ENCODE peak calls at places on chromosomes 16 and 17, in four cellular contexts. One of them, this sample, is unnamed. For H3K4me1 and H3K27me3, the result is how much of the 10 kb centered on the place peaks cover.

GRCh38 chr17:43085489-43085888 is 39.7 kb downstream of the BRCA1 start:
- DNase-seq in effector memory CD4-positive, alpha-beta T cell: no peak
- DNase-seq in cardiac muscle cell: peak
- DNase-seq in stomach: no peak
- DNase-seq in this sample: no peak

GRCh38 chr17:48103379-48103715 is 2.1 kb upstream of the CBX1 start:
- DNase-seq in effector memory CD4-positive, alpha-beta T cell: no peak
- DNase-seq in stomach: no peak
- DNase-seq in cardiac muscle cell: no peak
- DNase-seq in this sample: no peak

GRCh38 chr16:3595521-3596021 is 15.8 kb downstream of the SLX4 start:
- DNase-seq in stomach: no peak
- DNase-seq in effector memory CD4-positive, alpha-beta T cell: no peak
- DNase-seq in cardiac muscle cell: no peak
- DNase-seq in this sample: no peak

GRCh38 chr17:50853015-50853615 is 13.0 kb downstream of the TOB1 start:
- DNase-seq in effector memory CD4-positive, alpha-beta T cell: no peak
- DNase-seq in stomach: no peak
- DNase-seq in cardiac muscle cell: peak
- DNase-seq in this sample: no peak

GRCh38 chr16:31215287-31216115 is 1.4 kb downstream of the PYDC1 start:
- DNase-seq in cardiac muscle cell: peak
- DNase-seq in effector memory CD4-positive, alpha-beta T cell: no peak
- DNase-seq in stomach: peak
- DNase-seq in this sample: no peak

GRCh38 chr17:66925811-66926500 is 38.6 kb upstream of the CACNG4 start:
- DNase-seq in cardiac muscle cell: no peak
- DNase-seq in effector memory CD4-positive, alpha-beta T cell: no peak
- DNase-seq in stomach: no peak
- DNase-seq in this sample: no peak

GRCh38 chr17:57630736-57631135 is 114.4 kb downstream of the CCDC182 start:
- DNase-seq in stomach: no peak
- DNase-seq in cardiac muscle cell: no peak
- DNase-seq in effector memory CD4-positive, alpha-beta T cell: no peak
- DNase-seq in this sample: no peak

GRCh38 chr17:27607692-27608091 is 23.3 kb upstream of the LGALS9 start:
- DNase-seq in stomach: no peak
- DNase-seq in effector memory CD4-positive, alpha-beta T cell: no peak
- DNase-seq in cardiac muscle cell: no peak
- DNase-seq in this sample: no peak

GRCh38 chr17:60077226-60077625 is 1.5 kb downstream of the HEATR6 start:
- DNase-seq in cardiac muscle cell: no peak
- DNase-seq in effector memory CD4-positive, alpha-beta T cell: no peak
- DNase-seq in stomach: no peak
- DNase-seq in this sample: no peak

GRCh38 chr16:83513006-83513755 is 294.6 kb upstream of the HSBP1 start:
- DNase-seq in effector memory CD4-positive, alpha-beta T cell: no peak
- DNase-seq in stomach: no peak
- DNase-seq in cardiac muscle cell: no peak
- DNase-seq in this sample: no peak

GRCh38 chr16:67897231-67897630 is 4.2 kb downstream of the PSKH1 start:
- DNase-seq in stomach: no peak
- DNase-seq in cardiac muscle cell: no peak
- DNase-seq in effector memory CD4-positive, alpha-beta T cell: no peak
- DNase-seq in this sample: no peak

GRCh38 chr17:61478790-61479492 is 26.7 kb downstream of the TBX4 start:
- DNase-seq in stomach: no peak
- DNase-seq in effector memory CD4-positive, alpha-beta T cell: no peak
- DNase-seq in cardiac muscle cell: no peak
- DNase-seq in this sample: no peak

GRCh38 chr17:35889241-35889640 is 9.1 kb upstream of the CCL5 start:
- DNase-seq in effector memory CD4-positive, alpha-beta T cell: no peak
- DNase-seq in cardiac muscle cell: no peak
- DNase-seq in stomach: no peak
- DNase-seq in this sample: no peak
- H3K4me1 ChIP-seq in effector memory CD4-positive, alpha-beta T cell: under half
- H3K4me1 ChIP-seq in cardiac muscle cell: under half
- H3K4me1 ChIP-seq in stomach: under half
- H3K4me1 ChIP-seq in this sample: half or more

GRCh38 chr16:1332618-1333148 is 762 bp upstream of the BAIAP3 start:
- DNase-seq in effector memory CD4-positive, alpha-beta T cell: no peak
- DNase-seq in stomach: no peak
- DNase-seq in cardiac muscle cell: no peak
- DNase-seq in this sample: no peak

GRCh38 chr16:1333149-1333812 is at the start of gene BAIAP3:
- DNase-seq in cardiac muscle cell: peak
- DNase-seq in effector memory CD4-positive, alpha-beta T cell: peak
- DNase-seq in stomach: peak
- DNase-seq in this sample: no peak

GRCh38 chr16:1330260-1330914 is 3.1 kb upstream of the BAIAP3 start:
- DNase-seq in cardiac muscle cell: no peak
- DNase-seq in effector memory CD4-positive, alpha-beta T cell: no peak
- DNase-seq in stomach: no peak
- DNase-seq in this sample: no peak

GRCh38 chr16:1331712-1332617 is 1.5 kb upstream of the BAIAP3 start:
- DNase-seq in cardiac muscle cell: no peak
- DNase-seq in stomach: peak
- DNase-seq in effector memory CD4-positive, alpha-beta T cell: peak
- DNase-seq in this sample: peak

GRCh38 chr16:1330931-1331711 is 2.3 kb upstream of the BAIAP3 start:
- DNase-seq in stomach: no peak
- DNase-seq in cardiac muscle cell: no peak
- DNase-seq in effector memory CD4-positive, alpha-beta T cell: no peak
- DNase-seq in this sample: no peak
- H3K27me3 ChIP-seq in stomach: half or more
- H3K27me3 ChIP-seq in cardiac muscle cell: half or more
- H3K27me3 ChIP-seq in effector memory CD4-positive, alpha-beta T cell: under half
- H3K27me3 ChIP-seq in this sample: under half

DNA sequence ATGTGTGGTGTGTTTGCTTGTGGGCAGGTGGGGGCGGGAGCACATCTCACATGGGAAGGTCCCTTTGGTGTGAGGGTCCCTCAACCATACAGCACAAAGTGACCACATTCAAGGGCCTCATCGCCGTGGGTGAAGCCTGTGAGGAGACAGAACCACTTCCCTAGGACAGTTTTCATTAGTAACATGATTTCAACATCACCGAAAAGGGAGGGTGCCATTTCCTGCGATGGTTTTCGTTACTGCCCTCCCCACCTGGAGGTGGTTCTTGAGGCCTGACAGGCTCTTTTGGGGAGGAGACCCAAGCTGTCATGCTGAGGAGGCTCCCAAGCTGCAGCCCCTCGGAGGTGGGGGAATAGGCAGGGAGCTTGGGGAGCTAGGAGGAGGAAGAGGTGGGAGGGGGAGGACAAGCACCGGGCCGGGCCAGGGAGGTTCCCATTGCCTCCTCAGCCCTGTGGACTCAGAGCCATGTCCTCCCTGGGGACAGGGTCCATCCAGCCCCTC is 9.5 kb downstream of the CD300LB start:
- DNase-seq in stomach: peak
- DNase-seq in cardiac muscle cell: no peak
- DNase-seq in effector memory CD4-positive, alpha-beta T cell: no peak
- DNase-seq in this sample: no peak
- H3K27ac ChIP-seq in stomach: peak
- H3K27ac ChIP-seq in cardiac muscle cell: no peak
- H3K27ac ChIP-seq in effector memory CD4-positive, alpha-beta T cell: no peak
- H3K27ac ChIP-seq in this sample: no peak

GRCh38 chr17:29595943-29596774 is 3.2 kb downstream of the ANKRD13B start:
- DNase-seq in effector memory CD4-positive, alpha-beta T cell: no peak
- DNase-seq in stomach: no peak
- DNase-seq in cardiac muscle cell: no peak
- DNase-seq in this sample: no peak

GRCh38 chr17:29593546-29594440 is 861 bp downstream of the ANKRD13B start:
- DNase-seq in effector memory CD4-positive, alpha-beta T cell: no peak
- DNase-seq in cardiac muscle cell: peak
- DNase-seq in stomach: no peak
- DNase-seq in this sample: no peak

GRCh38 chr17:29594441-29595090 is 1.6 kb downstream of the ANKRD13B start:
- DNase-seq in effector memory CD4-positive, alpha-beta T cell: no peak
- DNase-seq in stomach: no peak
- DNase-seq in cardiac muscle cell: no peak
- DNase-seq in this sample: no peak

GRCh38 chr17:29596811-29597210 is 3.9 kb downstream of the ANKRD13B start:
- DNase-seq in cardiac muscle cell: no peak
- DNase-seq in stomach: no peak
- DNase-seq in effector memory CD4-positive, alpha-beta T cell: no peak
- DNase-seq in this sample: no peak

DNA sequence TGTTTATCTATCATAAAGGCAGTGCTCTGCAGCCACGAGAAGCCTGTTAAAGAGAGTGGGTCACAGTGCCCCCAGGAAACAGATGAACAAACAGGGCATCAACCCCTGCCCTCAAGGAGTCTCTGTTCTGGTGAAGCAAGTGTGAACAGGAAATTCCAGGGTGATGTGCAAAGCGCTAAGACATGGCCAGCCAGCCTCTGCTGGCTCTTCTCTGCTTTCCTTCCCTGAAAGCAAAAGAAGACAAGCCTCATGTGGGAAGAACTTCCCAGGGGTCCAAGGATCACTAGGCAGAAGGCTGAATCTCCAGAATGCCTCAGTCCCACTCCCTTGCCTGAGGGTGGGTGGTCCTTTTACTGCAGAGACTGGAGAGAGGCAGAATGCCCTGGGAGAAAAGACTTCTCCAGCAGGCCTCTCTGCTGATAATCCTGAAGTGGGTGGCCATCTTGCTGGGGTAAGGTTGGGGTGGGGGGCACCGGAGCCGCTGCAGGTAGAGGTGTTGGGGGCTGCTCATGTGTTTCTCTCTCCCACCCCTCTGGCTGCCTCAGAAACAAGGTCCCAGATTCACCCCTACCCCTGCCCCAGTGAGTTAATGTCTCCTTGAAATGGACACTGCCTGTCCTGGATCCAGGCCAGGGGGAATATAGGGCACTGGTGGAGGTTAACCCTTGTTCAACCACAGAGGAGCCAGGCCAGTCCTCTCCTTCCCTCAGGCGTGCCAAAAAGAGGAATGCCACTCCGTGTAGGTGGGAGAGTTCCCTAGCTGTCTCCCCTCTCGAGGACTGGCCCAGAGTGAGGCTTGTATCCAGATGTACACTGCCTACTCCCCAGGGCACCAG is 2.4 kb downstream of the ANKRD13B start:
- DNase-seq in effector memory CD4-positive, alpha-beta T cell: no peak
- DNase-seq in cardiac muscle cell: no peak
- DNase-seq in stomach: no peak
- DNase-seq in this sample: no peak
- H3K4me1 ChIP-seq in effector memory CD4-positive, alpha-beta T cell: under half
- H3K4me1 ChIP-seq in cardiac muscle cell: under half
- H3K4me1 ChIP-seq in stomach: under half
- H3K4me1 ChIP-seq in this sample: under half

GRCh38 chr17:31561469-31562412 is 170.3 kb downstream of the RAB11FIP4 start:
- DNase-seq in effector memory CD4-positive, alpha-beta T cell: no peak
- DNase-seq in cardiac muscle cell: no peak
- DNase-seq in stomach: no peak
- DNase-seq in this sample: no peak

GRCh38 chr17:31559647-31560501 is 168.4 kb downstream of the RAB11FIP4 start:
- DNase-seq in cardiac muscle cell: no peak
- DNase-seq in effector memory CD4-positive, alpha-beta T cell: no peak
- DNase-seq in stomach: no peak
- DNase-seq in this sample: no peak

GRCh38 chr17:31556969-31557620 is 165.6 kb downstream of the RAB11FIP4 start:
- DNase-seq in stomach: no peak
- DNase-seq in effector memory CD4-positive, alpha-beta T cell: no peak
- DNase-seq in cardiac muscle cell: no peak
- DNase-seq in this sample: no peak

GRCh38 chr17:31560836-31561235 is 169.4 kb downstream of the RAB11FIP4 start:
- DNase-seq in stomach: no peak
- DNase-seq in effector memory CD4-positive, alpha-beta T cell: no peak
- DNase-seq in cardiac muscle cell: no peak
- DNase-seq in this sample: no peak

GRCh38 chr17:31558748-31559646 is 167.5 kb downstream of the RAB11FIP4 start:
- DNase-seq in effector memory CD4-positive, alpha-beta T cell: peak
- DNase-seq in cardiac muscle cell: peak
- DNase-seq in stomach: peak
- DNase-seq in this sample: peak
- H3K27me3 ChIP-seq in effector memory CD4-positive, alpha-beta T cell: under half
- H3K27me3 ChIP-seq in cardiac muscle cell: half or more
- H3K27me3 ChIP-seq in stomach: under half
- H3K27me3 ChIP-seq in this sample: under half

DNA sequence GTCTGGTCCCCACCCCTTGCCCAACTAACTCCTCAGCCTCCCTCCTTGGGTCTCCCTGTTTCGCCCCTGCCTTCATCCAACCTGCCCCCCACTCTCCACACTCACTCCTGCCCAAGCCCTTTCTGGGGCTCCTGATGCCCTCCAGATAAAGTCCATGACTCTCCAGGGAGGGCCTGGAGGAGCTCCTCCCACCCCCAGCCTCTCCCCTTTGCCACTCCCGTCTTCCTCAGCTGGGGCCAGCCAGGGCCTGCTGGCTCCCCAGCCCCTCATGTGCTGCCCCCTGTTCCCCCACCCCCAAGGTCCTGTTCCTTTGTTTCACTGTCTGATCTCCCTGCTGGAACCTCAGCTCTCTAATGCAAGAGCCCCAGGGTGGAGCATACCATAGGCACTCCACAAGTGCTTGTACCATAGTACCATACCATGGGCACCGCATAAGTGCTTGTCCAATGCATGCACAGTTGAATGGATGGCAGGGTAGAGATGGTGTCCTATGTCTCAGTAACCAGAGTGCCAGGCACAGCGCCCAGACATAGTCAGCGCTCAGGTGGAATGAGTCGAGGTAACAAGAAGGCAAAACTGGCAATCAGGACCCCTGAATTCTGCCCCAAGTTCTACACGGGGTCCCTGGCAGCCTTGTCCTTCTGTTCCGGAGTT is 1.5 kb downstream of the PLCD3 start:
- DNase-seq in effector memory CD4-positive, alpha-beta T cell: no peak
- DNase-seq in cardiac muscle cell: no peak
- DNase-seq in stomach: no peak
- DNase-seq in this sample: no peak
- H3K27ac ChIP-seq in effector memory CD4-positive, alpha-beta T cell: no peak
- H3K27ac ChIP-seq in cardiac muscle cell: no peak
- H3K27ac ChIP-seq in stomach: peak
- H3K27ac ChIP-seq in this sample: no peak

This sample was measured in CD4-positive, alpha-beta memory T cell.